ENCODE peak calls at places on chromosomes 3 and 15, in five cellular contexts. Q, O, D, Y and E are unnamed samples.

GRCh38 chr15:50181983-50182232 is at the start of gene SLC27A2:
- DNase-seq in O (no peak), D (no peak), Q (peak; percentile 33), Y (peak; percentile 4), E (peak; percentile 80)

GRCh38 chr3:127694467-127695215 is 21.9 kb downstream of the ABTB1 start:
- DNase-seq in Q (no peak), Y (peak; percentile 20), O (no peak), D (no peak), E (peak; percentile 75)

GRCh38 chr3:56931816-56932215 is 128.6 kb upstream of the SPATA12 start:
- DNase-seq in Y (no peak), O (no peak), D (no peak), Q (no peak), E (no peak)

GRCh38 chr3:119662604-119663377 is 2.4 kb upstream of the POPDC2 start:
- DNase-seq in O (no peak), D (no peak), Y (peak; percentile 49), Q (no peak), E (no peak)

GRCh38 chr3:52005571-52005986 is 9.9 kb upstream of the RPL29 start:
- DNase-seq in Y (peak; percentile 82), D (peak; percentile 75), Q (no peak), O (peak; percentile 61), E (peak; percentile 84)

GRCh38 chr15:52102468-52102867 is 10.1 kb downstream of the BCL2L10 start:
- DNase-seq in O (peak; percentile 94), D (no peak), Q (no peak), Y (peak; percentile 92), E (no peak)

GRCh38 chr3:128278761-128279593 is 125.7 kb downstream of the EEFSEC start:
- DNase-seq in Y (peak; percentile 82), D (peak; percentile 59), Q (peak; percentile 26), O (peak; percentile 71), E (peak; percentile 58)

GRCh38 chr3:47475029-47475569 is 642 bp downstream of the SCAP start:
- DNase-seq in O (peak; percentile 82), Q (no peak), Y (peak; percentile 32), D (no peak), E (no peak)

GRCh38 chr3:9976736-9977709 is 9.6 kb downstream of the EMC3 start:
- DNase-seq in Y (peak; percentile 98), O (peak; percentile 98), D (no peak), Q (no peak), E (no peak)

GRCh38 chr3:13612829-13613228 is 63.9 kb downstream of the FBLN2 start:
- DNase-seq in D (no peak), Q (no peak), Y (peak; percentile 8), O (peak; percentile 37), E (no peak)

GRCh38 chr15:31260646-31261265 is 65.9 kb upstream of the KLF13 start:
- DNase-seq in O (no peak), Q (no peak), Y (no peak), D (no peak), E (peak; percentile 14)

GRCh38 chr3:141477224-141477623 is 9.6 kb upstream of the RASA2 start:
- DNase-seq in D (no peak), Y (peak; percentile 94), Q (no peak), O (peak; percentile 51), E (no peak)

GRCh38 chr3:99883693-99884092 is 66.0 kb downstream of the CMSS1 start:
- DNase-seq in D (no peak), Y (no peak), Q (no peak), O (no peak), E (no peak)

GRCh38 chr3:113151475-113152031 is 59.8 kb upstream of the BOC start:
- DNase-seq in O (peak; percentile 96), Q (no peak), Y (no peak), D (no peak), E (no peak)

GRCh38 chr3:49703443-49703927 is 14.1 kb downstream of the RNF123 start:
- DNase-seq in D (peak; percentile 76), Y (peak; percentile 62), Q (peak; percentile 45), O (peak; percentile 75), E (peak; percentile 79)

GRCh38 chr3:124410471-124410870 is 319.8 kb upstream of the UMPS start:
- DNase-seq in O (peak; percentile 16), Y (peak; percentile 47), D (no peak), Q (no peak), E (no peak)

GRCh38 chr3:108486272-108486787 is 24.1 kb downstream of the MYH15 start:
- DNase-seq in D (no peak), O (peak; percentile 26), Q (no peak), Y (no peak), E (no peak)
- H4K91ac ChIP-seq in D (no peak overlapping the region), O (no peak overlapping the region), Q (no peak overlapping the region), Y (no peak overlapping the region), E (no peak overlapping the region)

DNA sequence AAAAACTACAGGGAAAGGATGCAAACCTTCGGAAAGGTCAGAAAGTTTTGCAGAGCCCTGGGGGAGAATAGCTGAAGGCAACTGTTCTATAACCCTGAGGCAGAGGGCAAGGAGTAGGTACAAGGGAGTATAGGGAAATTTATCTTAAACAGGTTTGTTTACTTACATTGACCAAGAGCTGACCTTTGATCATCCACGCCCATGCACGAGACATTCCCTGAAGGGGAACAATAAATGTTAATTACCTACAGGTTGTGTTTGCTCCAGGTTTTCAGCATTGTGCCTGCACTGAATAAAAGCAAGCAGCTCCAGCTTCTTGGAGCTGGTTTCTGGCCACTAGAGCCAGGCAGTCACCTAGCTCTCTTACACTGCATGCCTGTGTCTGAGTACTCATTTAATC is 524.5 kb upstream of the TGFBR2 start:
- DNase-seq in Y (no peak), O (no peak), D (no peak), Q (no peak), E (no peak)
- H2BK15ac ChIP-seq in Y (no peak overlapping the region), O (no peak overlapping the region), D (no peak overlapping the region), Q (no peak overlapping the region), E (no peak overlapping the region)

GRCh38 chr15:40755821-40756220 is 767 bp upstream of the RMDN3 start:
- DNase-seq in Q (no peak), Y (no peak), O (no peak), D (no peak), E (no peak)

GRCh38 chr15:40756938-40757337 is 1.9 kb upstream of the RMDN3 start:
- DNase-seq in O (no peak), Y (no peak), D (no peak), Q (no peak), E (no peak)

GRCh38 chr15:40751745-40752144 is 3.3 kb downstream of the RMDN3 start:
- DNase-seq in O (no peak), D (no peak), Y (no peak), Q (no peak), E (no peak)

GRCh38 chr15:40754883-40755815 is at the start of gene RMDN3:
- DNase-seq in Y (peak; percentile 87), Q (peak; percentile 96), O (peak; percentile 94), D (peak; percentile 97), E (peak; percentile 94)

DNA sequence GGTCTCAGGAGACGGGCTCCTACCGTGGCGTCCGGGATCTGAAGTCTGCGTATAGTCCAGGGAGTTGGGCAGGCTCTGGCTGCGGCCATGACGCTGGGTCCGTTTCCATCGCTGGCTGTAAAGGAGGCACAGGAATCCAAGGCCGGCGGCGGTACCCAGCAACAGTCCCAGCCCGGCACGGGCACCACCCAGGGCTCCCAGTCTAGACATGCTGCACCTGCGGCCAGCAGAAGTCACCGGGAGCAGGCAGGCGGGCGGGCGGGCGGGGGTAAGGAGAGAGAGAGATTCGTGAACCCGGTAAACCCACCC is 526 bp downstream of the RMDN3 start:
- DNase-seq in Y (no peak), D (no peak), Q (no peak), O (peak; percentile 41), E (no peak)
- H2AFZ ChIP-seq in Y (peak overlapping the region; percentile 99), D (no peak overlapping the region), Q (peak overlapping the region; percentile 94), O (peak overlapping the region; percentile 98), E (no peak overlapping the region)

GRCh38 chr15:60620707-60621106 is 141.8 kb upstream of the ICE2 start:
- DNase-seq in Y (peak; percentile 61), Q (no peak), O (peak; percentile 59), D (peak; percentile 74), E (peak; percentile 72)
- H4K91ac ChIP-seq in Y (no peak overlapping the region), Q (no peak overlapping the region), O (no peak overlapping the region), D (no peak overlapping the region), E (no peak overlapping the region)

DNA sequence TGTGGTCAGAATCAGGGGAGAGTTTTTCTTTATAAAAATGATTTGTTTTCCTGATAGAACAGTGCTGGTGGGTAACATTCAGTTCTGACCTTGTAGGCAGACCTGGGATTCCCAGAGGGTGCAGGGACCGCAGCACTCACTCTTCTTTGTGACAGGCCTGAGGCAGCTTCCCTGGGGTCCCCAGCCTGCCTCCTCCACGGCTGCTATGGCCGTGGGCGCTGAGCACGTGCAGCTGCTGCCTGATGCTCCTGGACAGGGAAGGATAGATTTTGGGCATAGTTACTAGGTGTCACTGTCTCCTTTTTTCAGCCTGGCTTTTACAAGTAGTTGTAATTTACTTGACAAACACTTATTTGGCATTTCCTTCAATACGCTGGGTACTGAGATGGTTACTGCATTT is 39.1 kb downstream of the CACNA1D start:
- DNase-seq in O (no peak), Y (no peak), Q (no peak), D (no peak), E (no peak)
- H2BK15ac ChIP-seq in O (no peak overlapping the region), Y (no peak overlapping the region), Q (no peak overlapping the region), D (no peak overlapping the region), E (no peak overlapping the region)

GRCh38 chr3:101068876-101069606 is 75.8 kb upstream of the ABI3BP start:
- DNase-seq in Q (no peak), O (no peak), D (no peak), Y (no peak), E (no peak)

GRCh38 chr3:101066776-101067175 is 73.6 kb upstream of the ABI3BP start:
- DNase-seq in O (peak; percentile 11), Y (peak; percentile 50), D (no peak), Q (no peak), E (no peak)

GRCh38 chr3:101069796-101070195 is 76.6 kb upstream of the ABI3BP start:
- DNase-seq in O (peak; percentile 30), Q (no peak), D (no peak), Y (peak; percentile 22), E (no peak)

GRCh38 chr3:101072299-101072698 is 79.1 kb upstream of the ABI3BP start:
- DNase-seq in D (no peak), Q (no peak), Y (peak; percentile 52), O (no peak), E (no peak)

GRCh38 chr3:101070260-101071121 is 77.3 kb upstream of the ABI3BP start:
- DNase-seq in D (peak; percentile 93), O (peak; percentile 11), Q (peak; percentile 14), Y (no peak), E (peak; percentile 93)
- H2AFZ ChIP-seq in D (peak overlapping the region; percentile 87), O (no peak overlapping the region), Q (no peak overlapping the region), Y (peak overlapping the region; percentile 73), E (peak overlapping the region; percentile 15)

GRCh38 chr3:54591157-54591556 is 336.7 kb downstream of the LRTM1 start:
- DNase-seq in O (no peak), Y (no peak), D (no peak), Q (no peak), E (no peak)
- H4K91ac ChIP-seq in O (no peak overlapping the region), Y (no peak overlapping the region), D (no peak overlapping the region), Q (no peak overlapping the region), E (no peak overlapping the region)

DNA sequence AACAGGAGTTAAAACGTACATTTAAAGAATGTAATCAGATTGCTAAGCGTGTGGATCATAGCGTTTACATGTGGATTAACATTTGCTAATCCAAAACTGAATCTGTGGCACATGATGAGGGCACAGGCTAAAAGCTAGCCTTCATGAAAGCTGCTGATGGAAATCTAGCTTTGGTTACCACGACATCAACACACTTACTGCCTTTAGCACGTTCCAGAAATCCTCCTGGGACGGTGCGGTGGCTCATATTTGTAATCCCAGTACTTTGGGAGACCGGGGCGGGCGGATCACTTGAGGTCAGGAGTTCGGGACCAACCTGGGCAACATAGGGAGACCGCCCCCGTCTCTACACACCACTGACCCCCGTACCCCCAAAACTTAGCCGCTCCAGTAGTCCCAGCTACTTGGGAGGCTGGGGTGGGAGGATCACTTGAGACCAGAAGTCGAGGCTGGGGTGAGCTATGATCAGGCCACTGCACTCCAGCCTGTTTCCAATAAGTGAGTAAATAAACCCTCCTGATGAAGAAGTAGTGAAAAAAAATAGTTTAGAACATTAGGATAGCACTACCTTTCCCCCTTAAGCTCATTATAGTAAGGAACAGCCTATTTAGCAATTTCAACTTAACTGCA is 1.2 kb upstream of the PRTG start:
- DNase-seq in O (no peak), D (no peak), Y (no peak), Q (no peak), E (no peak)
- H2BK15ac ChIP-seq in O (no peak overlapping the region), D (no peak overlapping the region), Y (no peak overlapping the region), Q (no peak overlapping the region), E (no peak overlapping the region)